ENCODE peak calls at places on chromosomes 5 and 9, in four cellular contexts. C is PC-3; T is CD4-positive, CD25-positive, alpha-beta regulatory T cell; R is kidney. A is an unnamed sample. For H3K36me3, the result is how much of the 10 kb centered on the place peaks cover.

GRCh38 chr9:34408173-34408572 is 31.5 kb upstream of the MYORG start:
- DNase-seq in T (no peak), R (no peak), C (no peak), A (no peak)

GRCh38 chr5:6472792-6473191 is 24.1 kb downstream of the UBE2QL1 start:
- DNase-seq in R (no peak), T (no peak), C (peak), A (no peak)

GRCh38 chr5:93585753-93586385 is 2.8 kb downstream of the NR2F1 start:
- DNase-seq in R (peak), C (no peak), T (no peak), A (no peak)

GRCh38 chr9:98784855-98785254 is 11.5 kb downstream of the ANKS6 start:
- DNase-seq in R (no peak), C (no peak), T (no peak), A (no peak)

GRCh38 chr9:24545847-24546522 is at the start of gene IZUMO3:
- DNase-seq in T (no peak), C (no peak), R (no peak), A (no peak)

GRCh38 chr9:2798423-2798822 is 45.5 kb downstream of the PUM3 start:
- DNase-seq in R (no peak), T (no peak), C (no peak), A (no peak)

GRCh38 chr5:154611341-154611767 is 133.3 kb upstream of the HAND1 start:
- DNase-seq in T (no peak), R (no peak), C (no peak), A (no peak)

GRCh38 chr5:174943785-174944184 is 219.4 kb downstream of the MSX2 start:
- DNase-seq in T (no peak), C (no peak), R (no peak), A (no peak)

GRCh38 chr5:175766963-175767362 is 104.4 kb upstream of the CPLX2 start:
- DNase-seq in R (no peak), T (no peak), C (no peak), A (no peak)

GRCh38 chr9:84301851-84302250 is 38.7 kb downstream of the SLC28A3 start:
- DNase-seq in R (no peak), C (peak), T (no peak), A (no peak)

GRCh38 chr5:132257131-132258101 is at the start of gene PDLIM4:
- DNase-seq in R (peak), C (no peak), T (no peak), A (peak)

GRCh38 chr9:37302277-37302676 is 120.2 kb upstream of the GRHPR start:
- DNase-seq in C (no peak), T (peak), R (no peak), A (no peak)

GRCh38 chr5:105195765-105196164 is 1633.2 kb upstream of the NUDT12 start:
- DNase-seq in R (no peak), C (no peak), T (no peak), A (no peak)

GRCh38 chr5:126868961-126869451 is 92.1 kb downstream of the LMNB1 start:
- DNase-seq in C (no peak), R (no peak), T (peak), A (no peak)

GRCh38 chr5:137506296-137506695 is 7.2 kb upstream of the SPOCK1 start:
- DNase-seq in R (no peak), C (no peak), T (no peak), A (no peak)

GRCh38 chr9:129081388-129081889 is 528 bp downstream of the DOLPP1 start:
- DNase-seq in C (no peak), T (no peak), R (no peak), A (no peak)

GRCh38 chr9:134853893-134854292 is 26.7 kb upstream of the FCN2 start:
- DNase-seq in T (no peak), C (no peak), R (peak), A (no peak)

GRCh38 chr5:121503111-121503840 is 348.4 kb upstream of the FTMT start:
- DNase-seq in R (no peak), C (peak), T (no peak), A (peak)

GRCh38 chr5:36728697-36729543 is 122.5 kb downstream of the SLC1A3 start:
- DNase-seq in T (peak), C (peak), R (no peak), A (no peak)

GRCh38 chr5:142175461-142176142 is 67.0 kb downstream of the NDFIP1 start:
- DNase-seq in R (no peak), T (no peak), C (no peak), A (no peak)

GRCh38 chr5:154849261-154849660 is 1.1 kb downstream of the FAXDC2 start:
- DNase-seq in R (no peak), T (no peak), C (no peak), A (no peak)

GRCh38 chr9:120710110-120710981 is 3.9 kb downstream of the MEGF9 start:
- DNase-seq in C (peak), T (peak), R (no peak), A (no peak)

GRCh38 chr9:98391884-98392283 is 136.4 kb upstream of the TBC1D2 start:
- DNase-seq in T (peak), R (no peak), C (no peak), A (no peak)

GRCh38 chr9:20518735-20519134 is 103.6 kb downstream of the MLLT3 start:
- DNase-seq in T (no peak), R (no peak), C (no peak), A (no peak)
- H3K36me3 ChIP-seq in T (under half), R (under half), C (under half), A (under half)

DNA sequence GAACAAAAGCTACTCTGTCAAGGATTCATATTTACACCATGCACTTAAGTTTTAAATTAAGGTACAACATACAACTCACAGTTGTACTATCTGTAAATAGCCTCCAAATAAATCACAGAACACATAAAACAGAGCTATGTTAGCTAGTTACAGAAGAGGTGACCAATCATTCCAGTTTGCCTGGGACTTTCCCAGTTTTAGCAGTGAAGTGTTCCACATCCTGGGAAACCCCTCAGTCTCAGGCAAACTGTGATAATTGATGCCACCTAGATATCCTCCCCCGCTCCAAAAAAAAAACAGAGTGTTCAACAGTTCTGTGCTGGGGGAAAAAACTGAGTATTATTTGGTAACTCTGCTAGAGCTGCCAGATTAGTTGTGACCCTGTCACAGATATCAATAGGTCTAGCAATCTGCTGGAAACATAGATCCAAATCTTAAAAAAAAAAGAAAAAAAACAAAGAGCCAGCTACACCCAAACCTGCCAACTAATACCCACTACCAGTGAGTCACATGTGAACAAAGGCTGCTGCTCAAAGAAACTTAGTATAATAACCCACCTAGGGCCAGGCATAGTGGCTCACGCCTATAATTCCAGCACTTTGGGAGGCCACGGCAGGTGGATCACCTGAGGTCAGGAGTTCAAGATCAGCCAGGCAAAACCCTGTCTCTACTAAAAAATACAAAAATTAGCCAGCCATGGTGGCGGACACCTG is 5.7 kb downstream of the TBCA start:
- DNase-seq in T (no peak), R (no peak), C (peak), A (no peak)
- H3K36me3 ChIP-seq in T (under half), R (under half), C (under half), A (half or more)

GRCh38 chr9:6590772-6591384 is 54.7 kb downstream of the GLDC start:
- DNase-seq in T (no peak), C (no peak), R (no peak), A (no peak)

GRCh38 chr9:6598249-6598725 is 47.2 kb downstream of the GLDC start:
- DNase-seq in C (no peak), T (no peak), R (no peak), A (no peak)

GRCh38 chr9:6590329-6590728 is 55.2 kb downstream of the GLDC start:
- DNase-seq in C (no peak), T (no peak), R (no peak), A (no peak)

GRCh38 chr9:6592231-6592630 is 53.3 kb downstream of the GLDC start:
- DNase-seq in R (no peak), T (no peak), C (no peak), A (no peak)

DNA sequence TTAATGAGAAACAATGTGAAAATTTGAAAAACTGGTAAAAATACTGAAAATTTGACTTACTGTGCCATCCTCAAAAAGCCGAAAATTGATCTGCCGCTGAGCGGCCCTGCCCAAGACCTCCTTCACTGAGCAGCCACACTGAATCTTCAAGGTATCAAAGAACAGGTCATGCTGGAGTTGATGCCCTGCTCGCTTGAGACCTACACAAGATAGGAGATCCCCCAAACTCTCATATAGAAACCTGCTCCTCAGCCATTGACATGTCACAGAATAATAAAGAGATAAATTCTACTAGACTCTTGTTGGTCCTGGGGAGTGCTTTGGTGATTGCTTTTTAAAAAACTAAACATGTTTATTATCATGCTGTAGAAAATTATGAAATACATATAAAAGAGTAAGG is 52.7 kb downstream of the GLDC start:
- DNase-seq in T (no peak), R (no peak), C (no peak), A (no peak)
- H3K36me3 ChIP-seq in T (under half), R (half or more), C (under half), A (under half)

GRCh38 chr9:89865981-89866380 is 261.2 kb downstream of the GADD45G start:
- DNase-seq in R (no peak), C (no peak), T (no peak), A (peak)
- H3K36me3 ChIP-seq in R (under half), C (under half), T (under half), A (under half)

GRCh38 chr9:136832581-136832980 is 9.7 kb upstream of the AJM1 start:
- DNase-seq in T (no peak), C (no peak), R (peak), A (no peak)
- H3K36me3 ChIP-seq in T (under half), C (under half), R (under half), A (under half)

GRCh38 chr5:32388429-32389111 is 56.0 kb downstream of the ZFR start:
- DNase-seq in C (peak), T (no peak), R (no peak), A (no peak)
- H3K36me3 ChIP-seq in C (half or more), T (half or more), R (under half), A (half or more)

GRCh38 chr5:14487896-14488570 is 93.6 kb upstream of the OTULINL start:
- DNase-seq in R (no peak), T (no peak), C (no peak), A (no peak)
- H3K36me3 ChIP-seq in R (under half), T (under half), C (half or more), A (half or more)

GRCh38 chr9:132677976-132678375 is 7.7 kb downstream of the GTF3C4 start:
- DNase-seq in R (no peak), T (no peak), C (no peak), A (no peak)
- H3K36me3 ChIP-seq in R (under half), T (under half), C (under half), A (half or more)

DNA sequence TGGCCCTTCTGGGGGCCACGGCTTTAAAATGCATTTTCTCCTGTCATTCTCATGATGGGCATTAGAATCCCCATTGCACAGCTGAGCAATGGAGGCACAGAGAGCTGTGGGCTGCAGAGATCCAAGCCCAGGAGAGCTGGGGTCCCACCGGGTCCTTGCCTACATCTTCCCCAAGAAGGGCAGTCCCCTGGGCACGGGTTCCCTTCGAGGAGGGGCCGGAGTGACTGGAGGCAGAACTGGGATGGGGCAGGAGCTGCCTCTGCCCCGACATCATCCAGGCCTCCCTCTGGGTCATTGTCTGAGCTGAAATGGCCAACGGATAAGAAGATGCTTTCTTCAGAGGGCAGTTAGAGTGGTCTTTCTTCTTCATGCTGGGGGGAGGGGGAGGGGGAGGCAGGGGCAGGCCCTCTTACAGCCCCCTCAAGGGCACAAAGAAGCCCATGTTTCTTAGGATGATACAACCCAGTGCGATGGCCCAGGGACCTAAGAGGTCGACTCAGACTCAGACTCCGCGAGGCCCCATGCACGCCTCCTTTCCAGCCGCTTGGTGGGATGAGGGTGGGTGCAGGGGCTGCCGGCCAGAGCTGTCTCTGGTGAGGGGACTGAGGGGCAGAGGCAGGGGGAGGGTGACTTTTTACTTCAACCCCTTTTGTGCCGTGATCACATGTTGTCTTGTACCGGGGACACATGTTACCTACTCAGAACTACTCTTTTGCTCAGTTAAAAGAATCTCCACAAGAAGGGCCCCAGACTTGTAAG is 112.4 kb upstream of the IRX2 start:
- DNase-seq in T (no peak), R (no peak), C (no peak), A (no peak)
- H3K36me3 ChIP-seq in T (under half), R (under half), C (under half), A (under half)

GRCh38 chr5:31445041-31445600 is 86.8 kb downstream of the DROSHA start:
- DNase-seq in T (no peak), R (no peak), C (no peak), A (no peak)
- H3K36me3 ChIP-seq in T (under half), R (under half), C (under half), A (half or more)

A was measured in RWPE2.